ENCODE peak calls at places on chromosomes 5 and 9, in four cellular contexts. N is GOT3, R is GM12865, K is DMS 273 treated with DMSO at 0.1 percent for 48 hours. M is an unnamed sample.
A peak's percentile ranks its signal among the peaks of the same experiment; 100 is the strongest.

GRCh38 chr5:93736284-93736683 is 5.1 kb downstream of the POU5F2 start:
- DNase-seq in N (no peak), R (no peak), K (no peak), M (peak; percentile 27)

GRCh38 chr5:61289669-61290363 is 42.2 kb upstream of the ZSWIM6 start:
- DNase-seq in N (no peak), R (no peak), K (no peak), M (peak; percentile 67)

GRCh38 chr9:132144708-132145365 is 17.0 kb upstream of the NTNG2 start:
- DNase-seq in N (no peak), R (peak; percentile 20), K (no peak), M (no peak)

GRCh38 chr9:69120380-69121154 is 53.5 kb upstream of the TJP2 start:
- DNase-seq in N (no peak), R (peak; percentile 21), K (no peak), M (no peak)

GRCh38 chr9:107218834-107219485 is 64.1 kb upstream of the RAD23B start:
- DNase-seq in N (no peak), R (peak; percentile 49), K (no peak), M (peak; percentile 57)

GRCh38 chr5:125607018-125607417 is 816.2 kb upstream of the GRAMD2B start:
- DNase-seq in N (no peak), R (no peak), K (no peak), M (peak; percentile 84)

GRCh38 chr9:124000161-124000783 is 11.3 kb upstream of the LHX2 start:
- DNase-seq in N (no peak), R (no peak), K (no peak), M (no peak)

GRCh38 chr5:137735531-137736284 is at the start of gene KLHL3:
- DNase-seq in N (no peak), R (peak; percentile 45), K (peak; percentile 20), M (no peak)

GRCh38 chr5:149220750-149221149 is 50.9 kb upstream of the AFAP1L1 start:
- DNase-seq in N (no peak), R (no peak), K (no peak), M (no peak)

GRCh38 chr5:93674138-93674537 is 67.3 kb downstream of the POU5F2 start:
- DNase-seq in N (no peak), R (no peak), K (no peak), M (no peak)

GRCh38 chr9:133167769-133168168 is 4.1 kb upstream of the GBGT1 start:
- DNase-seq in N (no peak), R (no peak), K (no peak), M (no peak)

GRCh38 chr5:91641730-91642350 is 258.7 kb upstream of the ARRDC3 start:
- DNase-seq in N (no peak), R (peak; percentile 44), K (no peak), M (peak; percentile 7)

GRCh38 chr9:129273136-129273895 is 95.3 kb upstream of the IER5L start:
- DNase-seq in N (no peak), R (no peak), K (no peak), M (no peak)

GRCh38 chr9:4381744-4382143 is 81.9 kb upstream of the GLIS3 start:
- DNase-seq in N (no peak), R (no peak), K (no peak), M (no peak)

GRCh38 chr9:76441551-76442322 is 17.2 kb upstream of the GCNT1 start:
- DNase-seq in N (no peak), R (peak; percentile 77), K (no peak), M (no peak)

GRCh38 chr9:128370367-128370751 is 815 bp upstream of the URM1 start:
- DNase-seq in N (no peak), R (no peak), K (peak; percentile 39), M (no peak)

GRCh38 chr9:21121595-21122251 is 19.9 kb downstream of the IFNW1 start:
- DNase-seq in N (no peak), R (peak; percentile 58), K (no peak), M (no peak)

GRCh38 chr9:127783644-127784043 is 2.2 kb upstream of the CDK9 start:
- DNase-seq in N (no peak), R (no peak), K (no peak), M (peak; percentile 85)

GRCh38 chr5:88772047-88772446 is 110.9 kb downstream of the MEF2C start:
- DNase-seq in N (no peak), R (no peak), K (no peak), M (no peak)

GRCh38 chr5:55672477-55672911 is 39.6 kb downstream of the SLC38A9 start:
- DNase-seq in N (no peak), R (no peak), K (no peak), M (no peak)

GRCh38 chr5:443239-444151 is 519 bp downstream of the EXOC3 start:
- DNase-seq in N (no peak), R (peak; percentile 44), K (no peak), M (no peak)

GRCh38 chr5:107671742-107672211 is 1.0 kb upstream of the EFNA5 start:
- DNase-seq in N (no peak), R (no peak), K (peak; percentile 76), M (peak; percentile 36)

GRCh38 chr9:111621895-111622480 is 9.1 kb upstream of the DNAJC25 start:
- DNase-seq in N (no peak), R (peak; percentile 42), K (no peak), M (peak; percentile 12)

GRCh38 chr5:88092358-88092757 is 176.3 kb downstream of the TMEM161B start:
- DNase-seq in N (no peak), R (no peak), K (no peak), M (no peak)

GRCh38 chr5:134130239-134130945 is 15.9 kb downstream of the TCF7 start:
- DNase-seq in N (no peak), R (no peak), K (no peak), M (no peak)

GRCh38 chr5:80608730-80609129 is 38.6 kb upstream of the ANKRD34B start:
- DNase-seq in N (no peak), R (peak; percentile 23), K (no peak), M (peak; percentile 72)

GRCh38 chr5:77180167-77181081 is 30.1 kb upstream of the PDE8B start:
- DNase-seq in N (no peak), R (no peak), K (no peak), M (no peak)

GRCh38 chr9:92242115-92242778 is 51.2 kb downstream of the IARS1 start:
- DNase-seq in N (no peak), R (no peak), K (no peak), M (peak; percentile 19)